ENCODE peak calls at places on chromosome 16, in ten cellular contexts. One of them, this sample, is unnamed. For H3K4me1, the result is how much of the 10 kb centered on the place peaks cover.

GRCh38 chr16:89574681-89575246 is 794 bp upstream of the CPNE7 start:
- DNase-seq in CD8-positive, alpha-beta T cell: peak
- DNase-seq in MM.1S: peak
- DNase-seq in SK-N-SH: no peak
- DNase-seq in DND-41: no peak
- DNase-seq in Peyer's patch: no peak
- DNase-seq in colonic mucosa: peak
- DNase-seq in naive thymus-derived CD4-positive, alpha-beta T cell: no peak
- DNase-seq in PC-3: peak
- DNase-seq in A549: peak
- DNase-seq in this sample: no peak

GRCh38 chr16:48814994-48815393 is 205.0 kb upstream of the N4BP1 start:
- DNase-seq in CD8-positive, alpha-beta T cell: no peak
- DNase-seq in MM.1S: no peak
- DNase-seq in SK-N-SH: no peak
- DNase-seq in DND-41: no peak
- DNase-seq in Peyer's patch: no peak
- DNase-seq in colonic mucosa: no peak
- DNase-seq in naive thymus-derived CD4-positive, alpha-beta T cell: no peak
- DNase-seq in PC-3: no peak
- DNase-seq in A549: no peak
- DNase-seq in this sample: no peak

GRCh38 chr16:4052801-4053662 is 63.2 kb downstream of the ADCY9 start:
- DNase-seq in CD8-positive, alpha-beta T cell: no peak
- DNase-seq in MM.1S: no peak
- DNase-seq in SK-N-SH: no peak
- DNase-seq in DND-41: no peak
- DNase-seq in Peyer's patch: no peak
- DNase-seq in colonic mucosa: peak
- DNase-seq in naive thymus-derived CD4-positive, alpha-beta T cell: no peak
- DNase-seq in PC-3: peak
- DNase-seq in A549: no peak
- DNase-seq in this sample: no peak

GRCh38 chr16:89334461-89334860 is 117.0 kb downstream of the ZNF778 start:
- DNase-seq in CD8-positive, alpha-beta T cell: no peak
- DNase-seq in MM.1S: no peak
- DNase-seq in SK-N-SH: no peak
- DNase-seq in DND-41: no peak
- DNase-seq in Peyer's patch: no peak
- DNase-seq in colonic mucosa: no peak
- DNase-seq in naive thymus-derived CD4-positive, alpha-beta T cell: no peak
- DNase-seq in PC-3: no peak
- DNase-seq in A549: no peak
- DNase-seq in this sample: peak

GRCh38 chr16:66549284-66550131 is at the start of gene TK2:
- DNase-seq in CD8-positive, alpha-beta T cell: peak
- DNase-seq in MM.1S: peak
- DNase-seq in SK-N-SH: peak
- DNase-seq in DND-41: peak
- DNase-seq in Peyer's patch: peak
- DNase-seq in colonic mucosa: peak
- DNase-seq in naive thymus-derived CD4-positive, alpha-beta T cell: peak
- DNase-seq in PC-3: peak
- DNase-seq in A549: no peak
- DNase-seq in this sample: peak

GRCh38 chr16:71205482-71206131 is 24.9 kb downstream of the HYDIN start:
- DNase-seq in CD8-positive, alpha-beta T cell: no peak
- DNase-seq in MM.1S: no peak
- DNase-seq in SK-N-SH: no peak
- DNase-seq in DND-41: no peak
- DNase-seq in Peyer's patch: no peak
- DNase-seq in colonic mucosa: no peak
- DNase-seq in naive thymus-derived CD4-positive, alpha-beta T cell: no peak
- DNase-seq in PC-3: no peak
- DNase-seq in A549: no peak
- DNase-seq in this sample: no peak

GRCh38 chr16:64445649-64446048 is 676.2 kb downstream of the CDH11 start:
- DNase-seq in CD8-positive, alpha-beta T cell: no peak
- DNase-seq in MM.1S: no peak
- DNase-seq in SK-N-SH: no peak
- DNase-seq in DND-41: no peak
- DNase-seq in Peyer's patch: no peak
- DNase-seq in colonic mucosa: no peak
- DNase-seq in naive thymus-derived CD4-positive, alpha-beta T cell: no peak
- DNase-seq in PC-3: no peak
- DNase-seq in A549: no peak
- DNase-seq in this sample: no peak

GRCh38 chr16:144797-145252 is 6.4 kb upstream of the NPRL3 start:
- DNase-seq in CD8-positive, alpha-beta T cell: no peak
- DNase-seq in MM.1S: no peak
- DNase-seq in SK-N-SH: no peak
- DNase-seq in DND-41: no peak
- DNase-seq in Peyer's patch: no peak
- DNase-seq in colonic mucosa: no peak
- DNase-seq in naive thymus-derived CD4-positive, alpha-beta T cell: no peak
- DNase-seq in PC-3: no peak
- DNase-seq in A549: no peak
- DNase-seq in this sample: no peak

GRCh38 chr16:58638148-58639036 is 8.8 kb upstream of the CNOT1 start:
- DNase-seq in CD8-positive, alpha-beta T cell: no peak
- DNase-seq in MM.1S: no peak
- DNase-seq in SK-N-SH: no peak
- DNase-seq in DND-41: no peak
- DNase-seq in Peyer's patch: no peak
- DNase-seq in colonic mucosa: no peak
- DNase-seq in naive thymus-derived CD4-positive, alpha-beta T cell: no peak
- DNase-seq in PC-3: peak
- DNase-seq in A549: peak
- DNase-seq in this sample: peak

GRCh38 chr16:883340-883739 is 82.8 kb upstream of the GNG13 start:
- DNase-seq in CD8-positive, alpha-beta T cell: no peak
- DNase-seq in MM.1S: no peak
- DNase-seq in SK-N-SH: no peak
- DNase-seq in DND-41: no peak
- DNase-seq in Peyer's patch: no peak
- DNase-seq in colonic mucosa: no peak
- DNase-seq in naive thymus-derived CD4-positive, alpha-beta T cell: no peak
- DNase-seq in PC-3: no peak
- DNase-seq in A549: no peak
- DNase-seq in this sample: no peak

GRCh38 chr16:47018223-47018891 is 44.9 kb upstream of the DNAJA2 start:
- DNase-seq in CD8-positive, alpha-beta T cell: peak
- DNase-seq in MM.1S: peak
- DNase-seq in SK-N-SH: peak
- DNase-seq in DND-41: peak
- DNase-seq in Peyer's patch: peak
- DNase-seq in colonic mucosa: peak
- DNase-seq in naive thymus-derived CD4-positive, alpha-beta T cell: peak
- DNase-seq in PC-3: peak
- DNase-seq in A549: peak
- DNase-seq in this sample: peak

GRCh38 chr16:85600078-85600477 is 13.0 kb upstream of the GSE1 start:
- DNase-seq in CD8-positive, alpha-beta T cell: no peak
- DNase-seq in MM.1S: no peak
- DNase-seq in SK-N-SH: no peak
- DNase-seq in DND-41: no peak
- DNase-seq in Peyer's patch: no peak
- DNase-seq in colonic mucosa: no peak
- DNase-seq in naive thymus-derived CD4-positive, alpha-beta T cell: no peak
- DNase-seq in PC-3: no peak
- DNase-seq in A549: no peak
- DNase-seq in this sample: no peak

GRCh38 chr16:85595812-85596495 is 17.2 kb upstream of the GSE1 start:
- DNase-seq in CD8-positive, alpha-beta T cell: no peak
- DNase-seq in MM.1S: no peak
- DNase-seq in SK-N-SH: no peak
- DNase-seq in DND-41: no peak
- DNase-seq in Peyer's patch: no peak
- DNase-seq in colonic mucosa: no peak
- DNase-seq in naive thymus-derived CD4-positive, alpha-beta T cell: no peak
- DNase-seq in PC-3: no peak
- DNase-seq in A549: no peak
- DNase-seq in this sample: no peak

GRCh38 chr16:85595299-85595661 is 17.8 kb upstream of the GSE1 start:
- DNase-seq in CD8-positive, alpha-beta T cell: no peak
- DNase-seq in MM.1S: no peak
- DNase-seq in SK-N-SH: no peak
- DNase-seq in DND-41: no peak
- DNase-seq in Peyer's patch: no peak
- DNase-seq in colonic mucosa: no peak
- DNase-seq in naive thymus-derived CD4-positive, alpha-beta T cell: no peak
- DNase-seq in PC-3: no peak
- DNase-seq in A549: no peak
- DNase-seq in this sample: no peak

GRCh38 chr16:85600905-85601639 is 12.1 kb upstream of the GSE1 start:
- DNase-seq in CD8-positive, alpha-beta T cell: no peak
- DNase-seq in MM.1S: no peak
- DNase-seq in SK-N-SH: no peak
- DNase-seq in DND-41: no peak
- DNase-seq in Peyer's patch: no peak
- DNase-seq in colonic mucosa: no peak
- DNase-seq in naive thymus-derived CD4-positive, alpha-beta T cell: no peak
- DNase-seq in PC-3: no peak
- DNase-seq in A549: no peak
- DNase-seq in this sample: no peak

GRCh38 chr16:85598141-85598540 is 15.0 kb upstream of the GSE1 start:
- DNase-seq in CD8-positive, alpha-beta T cell: no peak
- DNase-seq in MM.1S: no peak
- DNase-seq in SK-N-SH: no peak
- DNase-seq in DND-41: no peak
- DNase-seq in Peyer's patch: no peak
- DNase-seq in colonic mucosa: no peak
- DNase-seq in naive thymus-derived CD4-positive, alpha-beta T cell: no peak
- DNase-seq in PC-3: no peak
- DNase-seq in A549: no peak
- DNase-seq in this sample: no peak
- H3K4me1 ChIP-seq in CD8-positive, alpha-beta T cell: under half
- H3K4me1 ChIP-seq in MM.1S: under half
- H3K4me1 ChIP-seq in SK-N-SH: under half
- H3K4me1 ChIP-seq in DND-41: under half
- H3K4me1 ChIP-seq in Peyer's patch: under half
- H3K4me1 ChIP-seq in colonic mucosa: under half
- H3K4me1 ChIP-seq in naive thymus-derived CD4-positive, alpha-beta T cell: under half
- H3K4me1 ChIP-seq in PC-3: under half
- H3K4me1 ChIP-seq in A549: under half
- H3K4me1 ChIP-seq in this sample: under half

GRCh38 chr16:63422633-63423032 is 1386.4 kb upstream of the CDH8 start:
- DNase-seq in CD8-positive, alpha-beta T cell: no peak
- DNase-seq in MM.1S: no peak
- DNase-seq in SK-N-SH: peak
- DNase-seq in DND-41: no peak
- DNase-seq in Peyer's patch: no peak
- DNase-seq in colonic mucosa: no peak
- DNase-seq in naive thymus-derived CD4-positive, alpha-beta T cell: no peak
- DNase-seq in PC-3: no peak
- DNase-seq in A549: no peak
- DNase-seq in this sample: no peak
- H3K4me1 ChIP-seq in CD8-positive, alpha-beta T cell: under half
- H3K4me1 ChIP-seq in MM.1S: under half
- H3K4me1 ChIP-seq in SK-N-SH: under half
- H3K4me1 ChIP-seq in DND-41: under half
- H3K4me1 ChIP-seq in Peyer's patch: under half
- H3K4me1 ChIP-seq in colonic mucosa: under half
- H3K4me1 ChIP-seq in naive thymus-derived CD4-positive, alpha-beta T cell: under half
- H3K4me1 ChIP-seq in PC-3: under half
- H3K4me1 ChIP-seq in A549: under half
- H3K4me1 ChIP-seq in this sample: under half

DNA sequence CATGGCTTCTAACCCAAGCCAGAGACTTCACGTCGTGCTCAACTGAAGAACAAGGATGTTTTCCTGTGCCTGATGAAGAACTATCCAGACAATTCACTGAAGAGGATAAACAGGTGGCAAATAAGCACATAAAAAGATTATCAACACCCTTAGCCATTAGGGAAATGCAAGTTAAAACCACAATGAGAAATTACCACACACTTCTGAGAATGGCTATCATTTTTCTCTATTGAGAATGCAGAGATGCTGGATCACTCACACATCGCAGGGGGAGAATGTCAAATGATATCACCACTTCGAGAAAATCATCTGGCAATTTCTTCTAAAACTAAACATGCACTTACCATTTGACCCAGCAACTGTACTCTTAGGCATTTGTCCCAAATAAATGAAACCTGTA is 162.8 kb downstream of the IRX3 start:
- DNase-seq in CD8-positive, alpha-beta T cell: no peak
- DNase-seq in MM.1S: no peak
- DNase-seq in SK-N-SH: no peak
- DNase-seq in DND-41: no peak
- DNase-seq in Peyer's patch: no peak
- DNase-seq in colonic mucosa: no peak
- DNase-seq in naive thymus-derived CD4-positive, alpha-beta T cell: no peak
- DNase-seq in PC-3: no peak
- DNase-seq in A549: no peak
- DNase-seq in this sample: no peak
- H3K4me1 ChIP-seq in CD8-positive, alpha-beta T cell: under half
- H3K4me1 ChIP-seq in MM.1S: under half
- H3K4me1 ChIP-seq in SK-N-SH: under half
- H3K4me1 ChIP-seq in DND-41: half or more
- H3K4me1 ChIP-seq in Peyer's patch: under half
- H3K4me1 ChIP-seq in colonic mucosa: under half
- H3K4me1 ChIP-seq in naive thymus-derived CD4-positive, alpha-beta T cell: under half
- H3K4me1 ChIP-seq in PC-3: under half
- H3K4me1 ChIP-seq in A549: under half
- H3K4me1 ChIP-seq in this sample: under half

GRCh38 chr16:23103603-23104002 is 45.6 kb downstream of the USP31 start:
- DNase-seq in CD8-positive, alpha-beta T cell: no peak
- DNase-seq in MM.1S: no peak
- DNase-seq in SK-N-SH: no peak
- DNase-seq in DND-41: no peak
- DNase-seq in Peyer's patch: no peak
- DNase-seq in colonic mucosa: no peak
- DNase-seq in naive thymus-derived CD4-positive, alpha-beta T cell: no peak
- DNase-seq in PC-3: no peak
- DNase-seq in A549: no peak
- DNase-seq in this sample: no peak

GRCh38 chr16:23107878-23108277 is 41.4 kb downstream of the USP31 start:
- DNase-seq in CD8-positive, alpha-beta T cell: no peak
- DNase-seq in MM.1S: no peak
- DNase-seq in SK-N-SH: no peak
- DNase-seq in DND-41: no peak
- DNase-seq in Peyer's patch: no peak
- DNase-seq in colonic mucosa: no peak
- DNase-seq in naive thymus-derived CD4-positive, alpha-beta T cell: no peak
- DNase-seq in PC-3: no peak
- DNase-seq in A549: no peak
- DNase-seq in this sample: no peak

GRCh38 chr16:23104032-23104955 is 45.0 kb downstream of the USP31 start:
- DNase-seq in CD8-positive, alpha-beta T cell: no peak
- DNase-seq in MM.1S: no peak
- DNase-seq in SK-N-SH: no peak
- DNase-seq in DND-41: no peak
- DNase-seq in Peyer's patch: no peak
- DNase-seq in colonic mucosa: peak
- DNase-seq in naive thymus-derived CD4-positive, alpha-beta T cell: no peak
- DNase-seq in PC-3: no peak
- DNase-seq in A549: peak
- DNase-seq in this sample: no peak

GRCh38 chr16:23107117-23107516 is 42.1 kb downstream of the USP31 start:
- DNase-seq in CD8-positive, alpha-beta T cell: no peak
- DNase-seq in MM.1S: no peak
- DNase-seq in SK-N-SH: no peak
- DNase-seq in DND-41: no peak
- DNase-seq in Peyer's patch: no peak
- DNase-seq in colonic mucosa: no peak
- DNase-seq in naive thymus-derived CD4-positive, alpha-beta T cell: no peak
- DNase-seq in PC-3: no peak
- DNase-seq in A549: no peak
- DNase-seq in this sample: no peak

GRCh38 chr16:23105309-23105708 is 43.9 kb downstream of the USP31 start:
- DNase-seq in CD8-positive, alpha-beta T cell: no peak
- DNase-seq in MM.1S: no peak
- DNase-seq in SK-N-SH: no peak
- DNase-seq in DND-41: no peak
- DNase-seq in Peyer's patch: no peak
- DNase-seq in colonic mucosa: peak
- DNase-seq in naive thymus-derived CD4-positive, alpha-beta T cell: no peak
- DNase-seq in PC-3: no peak
- DNase-seq in A549: no peak
- DNase-seq in this sample: no peak
- H3K4me1 ChIP-seq in CD8-positive, alpha-beta T cell: under half
- H3K4me1 ChIP-seq in MM.1S: under half
- H3K4me1 ChIP-seq in SK-N-SH: under half
- H3K4me1 ChIP-seq in DND-41: under half
- H3K4me1 ChIP-seq in Peyer's patch: under half
- H3K4me1 ChIP-seq in colonic mucosa: under half
- H3K4me1 ChIP-seq in naive thymus-derived CD4-positive, alpha-beta T cell: under half
- H3K4me1 ChIP-seq in PC-3: under half
- H3K4me1 ChIP-seq in A549: under half
- H3K4me1 ChIP-seq in this sample: under half

This sample was measured in adrenal gland.